ENCODE peak calls at places on chromosome 10, in six cellular contexts. D is endothelial cell of umbilical vein, F is left cardiac atrium, M is activated B cell treated with CpG ODN at 0.5 μM for 24 hours, P is AG10803, W is AML-193. T is an unnamed sample.

GRCh38 chr10:69572159-69573055 is 815 bp downstream of the NEUROG3 start:
- DNase-seq in D (no peak), W (no peak), P (no peak), F (no peak), M (no peak), T (no peak)

GRCh38 chr10:47438857-47439474 is 44.9 kb downstream of the ANXA8 start:
- DNase-seq in P (peak; percentile 68), F (no peak), D (peak; percentile 45), M (no peak), W (no peak), T (peak; percentile 69)

GRCh38 chr10:29482591-29483421 is 152.0 kb downstream of the SVIL start:
- DNase-seq in P (peak; percentile 67), W (no peak), M (no peak), D (no peak), F (no peak), T (peak; percentile 49)

GRCh38 chr10:118818621-118819221 is 64.0 kb upstream of the CACUL1 start:
- DNase-seq in P (no peak), F (no peak), D (no peak), M (no peak), W (no peak), T (no peak)

GRCh38 chr10:103295391-103296044 is 18.6 kb downstream of the INA start:
- DNase-seq in D (no peak), P (peak; percentile 77), M (no peak), F (no peak), W (no peak), T (peak; percentile 86)

GRCh38 chr10:86413046-86413728 is 46.6 kb upstream of the GRID1 start:
- DNase-seq in P (peak; percentile 57), W (peak; percentile 39), F (no peak), M (no peak), D (no peak), T (peak; percentile 40)

GRCh38 chr10:132432176-132432540 is 35.2 kb downstream of the PWWP2B start:
- DNase-seq in M (no peak), P (no peak), F (no peak), D (no peak), W (no peak), T (no peak)

GRCh38 chr10:132953428-132953827 is 11.1 kb upstream of the CFAP46 start:
- DNase-seq in M (no peak), W (no peak), F (no peak), D (no peak), P (no peak), T (no peak)

GRCh38 chr10:46006219-46006618 is 24.2 kb downstream of the NCOA4 start:
- DNase-seq in F (no peak), D (peak; percentile 18), P (peak; percentile 82), W (no peak), M (no peak), T (peak; percentile 74)

GRCh38 chr10:114064151-114065045 is 20.7 kb downstream of the ADRB1 start:
- DNase-seq in W (no peak), M (no peak), P (no peak), D (no peak), F (peak; percentile 57), T (no peak)

GRCh38 chr10:70478191-70479160 is at the start of gene PALD1:
- DNase-seq in F (peak; percentile 87), W (peak; percentile 36), D (peak; percentile 46), M (peak; percentile 41), P (no peak), T (no peak)

GRCh38 chr10:30447125-30447799 is 13.3 kb downstream of the MAP3K8 start:
- DNase-seq in M (no peak), F (no peak), W (no peak), P (peak; percentile 68), D (no peak), T (peak; percentile 88)

GRCh38 chr10:114420811-114421485 is 16.6 kb upstream of the AFAP1L2 start:
- DNase-seq in F (no peak), W (no peak), P (no peak), D (no peak), M (no peak), T (no peak)

GRCh38 chr10:103668351-103669242 is 175.1 kb downstream of the NEURL1 start:
- DNase-seq in W (no peak), P (peak; percentile 61), D (peak; percentile 27), F (peak; percentile 91), M (no peak), T (peak; percentile 79)

GRCh38 chr10:129075936-129076335 is 391.1 kb upstream of the MGMT start:
- DNase-seq in P (no peak), M (no peak), F (no peak), W (no peak), D (no peak), T (no peak)

GRCh38 chr10:23155166-23155565 is 36.9 kb upstream of the PTF1A start:
- DNase-seq in M (no peak), P (peak; percentile 6), D (no peak), W (peak; percentile 40), F (no peak), T (no peak)

GRCh38 chr10:6423004-6423403 is 157.1 kb downstream of the PRKCQ start:
- DNase-seq in F (no peak), D (no peak), W (no peak), P (no peak), M (no peak), T (no peak)

T was measured in HFFc6.